ENCODE peak calls at places on chromosomes 12 and 14, in eight cellular contexts. P, V, J, I, A, Z, Y and H are unnamed samples.

GRCh38 chr14:20662968-20663731 is 21.2 kb upstream of the RNASE4 start:
- DNase-seq in P (no peak), V (peak; percentile 74), J (peak; percentile 86), I (peak; percentile 99), A (peak; percentile 75), Z (peak; percentile 68), Y (peak; percentile 35), H (no peak)

GRCh38 chr14:74568896-74569295 is 43.1 kb downstream of the LTBP2 start:
- DNase-seq in P (no peak), V (no peak), J (no peak), I (no peak), A (peak; percentile 41), Z (no peak), Y (no peak), H (no peak)

GRCh38 chr12:45336331-45336730 is 120.4 kb downstream of the ANO6 start:
- DNase-seq in P (no peak), V (peak; percentile 34), J (peak; percentile 14), I (peak; percentile 48), A (no peak), Z (no peak), Y (no peak), H (no peak)

GRCh38 chr14:60317609-60318008 is 68.6 kb downstream of the PPM1A start:
- DNase-seq in P (no peak), V (no peak), J (peak; percentile 60), I (no peak), A (no peak), Z (no peak), Y (no peak), H (no peak)

GRCh38 chr12:111173391-111174282 is 195.3 kb downstream of the PHETA1 start:
- DNase-seq in P (no peak), V (no peak), J (no peak), I (no peak), A (no peak), Z (no peak), Y (no peak), H (no peak)

GRCh38 chr12:89529738-89530137 is 3.9 kb upstream of the POC1B start:
- DNase-seq in P (no peak), V (peak; percentile 55), J (peak; percentile 76), I (peak; percentile 67), A (no peak), Z (no peak), Y (no peak), H (peak; percentile 30)

GRCh38 chr14:92687681-92688433 is 60.6 kb downstream of the LGMN start:
- DNase-seq in P (no peak), V (peak; percentile 56), J (no peak), I (no peak), A (no peak), Z (no peak), Y (peak; percentile 40), H (peak; percentile 66)

GRCh38 chr14:106218189-106218588 is 691.8 kb downstream of the TMEM121 start:
- DNase-seq in P (no peak), V (no peak), J (no peak), I (no peak), A (no peak), Z (no peak), Y (no peak), H (no peak)

GRCh38 chr12:113747048-113747447 is 219.1 kb downstream of the RBM19 start:
- DNase-seq in P (no peak), V (peak; percentile 17), J (peak; percentile 45), I (peak; percentile 30), A (no peak), Z (no peak), Y (no peak), H (no peak)

DNA sequence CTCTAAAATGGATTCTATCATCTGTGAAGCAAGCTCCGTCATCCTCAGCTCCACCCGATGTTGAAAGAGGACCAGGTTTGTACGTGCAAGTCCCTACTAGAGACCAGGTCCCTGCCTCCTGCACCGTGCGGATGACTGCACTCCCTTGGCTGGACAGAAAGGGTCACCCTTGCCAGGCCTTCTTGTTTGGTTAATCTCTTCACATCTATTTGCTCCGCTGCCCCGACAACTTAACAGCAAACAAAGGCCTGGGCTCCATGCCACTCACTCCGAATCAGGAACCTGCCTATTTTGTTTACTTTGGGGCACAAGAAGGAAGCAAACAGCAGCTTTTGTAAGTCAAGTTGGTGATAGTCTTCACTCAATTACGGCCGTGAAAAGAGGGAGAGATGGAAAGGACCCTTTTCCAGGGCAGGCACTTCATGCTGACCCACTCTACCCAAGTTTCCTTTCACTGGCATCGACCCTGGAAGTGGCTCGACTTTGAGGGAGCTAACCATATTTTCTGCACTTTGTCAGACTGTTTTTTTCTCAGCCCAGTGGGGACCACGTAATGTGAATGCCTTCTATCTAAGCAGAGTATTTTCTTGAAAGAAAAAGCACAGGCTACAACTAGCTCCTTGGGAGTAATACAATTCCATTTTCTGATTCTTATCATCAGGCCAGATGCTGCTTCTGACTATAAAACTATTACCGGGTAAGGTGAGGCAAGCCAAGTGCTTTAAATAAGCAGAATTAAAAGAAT is 202.6 kb downstream of the FOXN3 start:
- DNase-seq in P (no peak), V (peak; percentile 40), J (no peak), I (peak; percentile 87), A (peak; percentile 71), Z (no peak), Y (peak; percentile 80), H (no peak)
- TF ChIP-seq CTCF in P (no peak), V (peak; percentile 9), J (no peak), I (no peak), A (peak; percentile 19), Z (no peak), Y (no peak), H (no peak)

GRCh38 chr12:100166232-100166631 is 23.6 kb upstream of the BLTP3B start:
- DNase-seq in P (no peak), V (no peak), J (no peak), I (no peak), A (no peak), Z (no peak), Y (no peak), H (no peak)

GRCh38 chr12:100164153-100164704 is 21.6 kb upstream of the BLTP3B start:
- DNase-seq in P (no peak), V (no peak), J (no peak), I (no peak), A (no peak), Z (no peak), Y (no peak), H (no peak)

GRCh38 chr12:100159391-100160104 is 16.9 kb upstream of the BLTP3B start:
- DNase-seq in P (no peak), V (no peak), J (no peak), I (no peak), A (no peak), Z (no peak), Y (no peak), H (no peak)

GRCh38 chr12:100165356-100165755 is 22.7 kb upstream of the BLTP3B start:
- DNase-seq in P (no peak), V (no peak), J (no peak), I (no peak), A (no peak), Z (no peak), Y (no peak), H (no peak)

DNA sequence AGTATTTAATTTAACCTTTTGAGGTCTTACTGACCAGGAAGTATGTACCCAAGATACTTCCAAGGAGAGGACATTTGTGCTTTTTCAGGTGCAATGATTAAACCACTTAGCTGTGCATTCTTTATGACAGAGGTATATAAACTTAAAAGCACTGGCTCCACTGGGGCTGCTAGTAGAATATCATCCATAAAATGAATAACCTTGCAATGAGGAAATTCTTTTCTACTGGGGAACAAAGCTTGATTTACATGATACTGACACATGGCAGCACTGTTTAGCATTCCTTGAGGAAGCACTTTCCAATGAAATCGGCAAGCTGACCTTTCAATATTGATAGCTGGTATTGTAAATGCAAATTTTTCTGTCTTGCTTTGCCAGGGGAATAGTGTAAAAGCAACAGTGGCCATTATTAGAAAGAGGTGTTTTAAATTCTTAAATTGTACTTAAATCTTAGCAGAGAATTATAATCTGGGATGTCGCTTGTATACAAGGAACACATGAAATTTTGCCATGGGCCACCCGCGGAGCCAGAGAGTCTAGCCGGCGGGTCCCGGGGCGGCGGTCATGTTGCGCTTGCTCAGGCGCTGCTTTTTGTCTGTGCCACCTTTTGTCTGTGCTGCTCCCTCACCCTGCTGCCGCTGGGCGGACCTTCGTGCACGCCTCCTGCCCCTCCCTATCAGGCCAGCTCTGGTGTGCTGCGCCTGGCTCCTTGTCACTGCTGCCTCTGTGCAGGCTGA is 20.9 kb upstream of the BLTP3B start:
- DNase-seq in P (peak; percentile 71), V (peak; percentile 85), J (peak; percentile 82), I (peak; percentile 85), A (peak; percentile 84), Z (peak; percentile 34), Y (peak; percentile 75), H (peak; percentile 48)
- TF ChIP-seq CTCF in P (peak; percentile 34), V (peak; percentile 23), J (peak; percentile 17), I (no peak), A (peak; percentile 17), Z (peak; percentile 19), Y (peak; percentile 30), H (no peak)

DNA sequence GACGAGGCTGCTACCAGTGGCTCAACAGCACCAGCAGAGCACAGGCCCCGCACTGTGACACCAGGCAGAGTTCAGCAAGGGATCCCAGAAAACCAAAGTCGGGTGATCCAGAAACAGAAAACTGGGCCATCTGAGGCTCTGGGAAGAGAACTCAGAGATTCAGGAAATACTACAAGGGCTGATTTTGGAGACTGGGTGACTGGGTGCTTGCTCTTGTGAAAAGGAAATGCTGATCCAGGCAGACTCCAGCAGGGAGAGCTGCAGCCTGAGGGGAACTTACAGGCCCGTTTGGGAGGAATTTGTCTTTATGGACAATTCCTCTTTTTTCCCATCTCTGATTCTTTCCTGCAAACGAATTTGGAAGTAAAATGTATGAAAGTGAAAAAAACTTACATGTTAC is 28.2 kb downstream of the FOXN3 start:
- DNase-seq in P (no peak), V (no peak), J (no peak), I (no peak), A (no peak), Z (no peak), Y (no peak), H (no peak)
- TF ChIP-seq CTCF in P (no peak), V (peak; percentile 17), J (peak; percentile 26), I (no peak), A (peak; percentile 9), Z (no peak), Y (peak; percentile 32), H (no peak)

GRCh38 chr14:55133416-55133815 is 4.4 kb downstream of the LGALS3 start:
- DNase-seq in P (no peak), V (peak; percentile 40), J (peak; percentile 63), I (no peak), A (no peak), Z (no peak), Y (no peak), H (no peak)

GRCh38 chr14:55129428-55130193 is 559 bp downstream of the LGALS3 start:
- DNase-seq in P (peak; percentile 15), V (peak; percentile 72), J (peak; percentile 60), I (peak; percentile 72), A (peak; percentile 84), Z (peak; percentile 63), Y (peak; percentile 76), H (peak; percentile 27)

GRCh38 chr14:55130194-55130550 is 1.1 kb downstream of the LGALS3 start:
- DNase-seq in P (no peak), V (no peak), J (no peak), I (peak; percentile 51), A (no peak), Z (no peak), Y (no peak), H (no peak)

GRCh38 chr14:55129086-55129427 is at the start of gene LGALS3:
- DNase-seq in P (no peak), V (peak; percentile 91), J (no peak), I (peak; percentile 56), A (peak; percentile 83), Z (no peak), Y (peak; percentile 78), H (peak; percentile 47)

DNA sequence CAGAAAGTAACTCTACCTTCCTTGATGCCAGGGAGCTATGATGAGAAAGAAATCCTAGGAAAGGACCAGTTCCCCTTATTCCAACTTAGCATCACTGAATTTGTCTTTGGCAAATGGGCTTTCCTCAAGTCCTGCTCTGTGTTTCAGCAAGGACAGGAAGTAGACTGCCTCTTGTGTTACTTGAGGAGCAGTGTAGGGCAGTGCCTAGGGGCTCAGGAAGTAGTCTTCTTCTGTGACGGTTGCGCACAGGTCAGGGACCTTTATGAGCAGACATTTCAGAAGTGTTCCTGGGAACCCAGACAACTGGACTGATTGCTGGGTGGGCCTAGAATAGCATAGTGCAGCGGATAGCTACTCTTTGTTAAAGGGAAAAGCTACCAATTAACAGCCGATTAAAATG is 2.7 kb downstream of the LGALS3 start:
- DNase-seq in P (no peak), V (no peak), J (no peak), I (peak; percentile 21), A (no peak), Z (no peak), Y (no peak), H (no peak)
- TF ChIP-seq CTCF in P (no peak), V (no peak), J (no peak), I (no peak), A (peak; percentile 15), Z (no peak), Y (no peak), H (no peak)